ENCODE peak calls at places on chromosomes 5 and 9, in seven cellular contexts. Q, B, U, F, P, E and J are unnamed samples.

GRCh38 chr5:92991681-92992472 is 589.1 kb downstream of the NR2F1-AS1 start:
- DNase-seq in P (no peak), Q (no peak), E (no peak), U (no peak), F (no peak), B (peak), J (peak)

GRCh38 chr5:177494356-177495195 is 2.8 kb downstream of the PDLIM7 start:
- DNase-seq in B (peak), E (no peak), F (peak), Q (peak), P (peak), U (peak), J (peak)

GRCh38 chr5:163448491-163448890 is 11.1 kb downstream of the CCNG1 start:
- DNase-seq in B (no peak), E (no peak), P (no peak), F (no peak), Q (no peak), U (no peak), J (no peak)

GRCh38 chr5:55711531-55712022 is 547 bp downstream of the SLC38A9 start:
- DNase-seq in U (no peak), E (no peak), B (no peak), Q (no peak), P (peak), F (no peak), J (no peak)

GRCh38 chr9:75230469-75230868 is 142.2 kb downstream of the OSTF1 start:
- DNase-seq in E (no peak), F (no peak), Q (no peak), B (no peak), U (no peak), P (no peak), J (no peak)

GRCh38 chr9:107989544-107989943 is 500.0 kb upstream of the KLF4 start:
- DNase-seq in U (no peak), E (no peak), B (no peak), P (no peak), Q (no peak), F (peak), J (peak)

GRCh38 chr5:154860123-154860522 is 1.7 kb downstream of the CNOT8 start:
- DNase-seq in E (no peak), B (peak), F (peak), Q (no peak), P (no peak), U (no peak), J (peak)

GRCh38 chr9:37870081-37870798 is 33.7 kb downstream of the SLC25A51 start:
- DNase-seq in F (no peak), B (no peak), P (no peak), E (no peak), Q (no peak), U (no peak), J (no peak)

GRCh38 chr5:126043684-126044083 is 379.5 kb upstream of the GRAMD2B start:
- DNase-seq in P (no peak), B (no peak), F (no peak), Q (no peak), E (no peak), U (no peak), J (no peak)

GRCh38 chr9:120284796-120285195 is 295.2 kb downstream of the CDK5RAP2 start:
- DNase-seq in U (no peak), P (no peak), E (no peak), B (no peak), F (no peak), Q (no peak), J (no peak)

GRCh38 chr9:75866273-75866871 is 24.1 kb upstream of the PCSK5 start:
- DNase-seq in F (no peak), P (no peak), Q (peak), B (peak), U (peak), E (peak), J (peak)

GRCh38 chr5:173941758-173942401 is 47.1 kb upstream of the C5orf47 start:
- DNase-seq in Q (no peak), B (peak), E (no peak), P (no peak), U (no peak), F (no peak), J (no peak)

GRCh38 chr5:154511984-154512383 is 34.0 kb upstream of the HAND1 start:
- DNase-seq in Q (no peak), E (no peak), B (no peak), U (no peak), F (no peak), P (no peak), J (no peak)

GRCh38 chr5:96703384-96703910 is 41.3 kb downstream of the CAST start:
- DNase-seq in U (no peak), F (no peak), Q (no peak), B (no peak), E (peak), P (no peak), J (peak)

GRCh38 chr5:17024686-17025180 is 88.6 kb upstream of the MYO10 start:
- DNase-seq in Q (no peak), B (peak), F (no peak), U (peak), E (peak), P (peak), J (peak)

GRCh38 chr5:6759401-6759800 is 46.2 kb downstream of the TENT4A start:
- DNase-seq in U (peak), E (no peak), F (peak), Q (no peak), P (peak), B (peak), J (peak)

GRCh38 chr9:24657387-24657786 is 111.7 kb upstream of the IZUMO3 start:
- DNase-seq in E (no peak), B (no peak), Q (no peak), P (no peak), F (no peak), U (no peak), J (no peak)

GRCh38 chr9:98552306-98552705 is 156.4 kb downstream of the GABBR2 start:
- DNase-seq in F (no peak), P (no peak), U (no peak), E (no peak), B (peak), Q (no peak), J (no peak)

GRCh38 chr5:132272341-132273210 is 15.1 kb downstream of the PDLIM4 start:
- DNase-seq in F (peak), B (peak), U (peak), P (peak), E (peak), Q (no peak), J (peak)

GRCh38 chr9:120713257-120714087 is 798 bp downstream of the MEGF9 start:
- DNase-seq in F (peak), U (no peak), B (peak), Q (no peak), P (peak), E (peak), J (no peak)

GRCh38 chr5:6176294-6176693 is 202.1 kb downstream of the MED10 start:
- DNase-seq in F (no peak), U (no peak), B (no peak), E (peak), P (no peak), Q (no peak), J (no peak)

GRCh38 chr9:31334837-31335528 is 1049.5 kb upstream of the ACO1 start:
- DNase-seq in U (no peak), Q (no peak), B (no peak), P (no peak), F (no peak), E (no peak), J (no peak)

GRCh38 chr9:37341704-37342103 is 80.8 kb upstream of the GRHPR start:
- DNase-seq in F (no peak), U (no peak), B (no peak), P (no peak), E (no peak), Q (no peak), J (no peak)

GRCh38 chr5:73997936-73998335 is 371.9 kb downstream of the ARHGEF28 start:
- DNase-seq in Q (no peak), U (no peak), F (no peak), P (no peak), B (no peak), E (no peak), J (peak)

GRCh38 chr9:114501786-114502682 is 3.2 kb downstream of the WHRN start:
- DNase-seq in U (peak), Q (no peak), B (peak), F (no peak), E (peak), P (peak), J (peak)

GRCh38 chr5:142925795-142926194 is 155.6 kb downstream of the ARHGAP26 start:
- DNase-seq in B (peak), F (no peak), Q (no peak), P (no peak), U (no peak), E (no peak), J (peak)

GRCh38 chr5:180799194-180799593 is 3.4 kb downstream of the MGAT1 start:
- DNase-seq in F (no peak), U (peak), E (no peak), P (no peak), Q (no peak), B (peak), J (no peak)

GRCh38 chr5:3364941-3365340 is 230.7 kb upstream of the IRX1 start:
- DNase-seq in B (no peak), Q (no peak), E (no peak), P (no peak), U (no peak), F (no peak), J (no peak)

DNA sequence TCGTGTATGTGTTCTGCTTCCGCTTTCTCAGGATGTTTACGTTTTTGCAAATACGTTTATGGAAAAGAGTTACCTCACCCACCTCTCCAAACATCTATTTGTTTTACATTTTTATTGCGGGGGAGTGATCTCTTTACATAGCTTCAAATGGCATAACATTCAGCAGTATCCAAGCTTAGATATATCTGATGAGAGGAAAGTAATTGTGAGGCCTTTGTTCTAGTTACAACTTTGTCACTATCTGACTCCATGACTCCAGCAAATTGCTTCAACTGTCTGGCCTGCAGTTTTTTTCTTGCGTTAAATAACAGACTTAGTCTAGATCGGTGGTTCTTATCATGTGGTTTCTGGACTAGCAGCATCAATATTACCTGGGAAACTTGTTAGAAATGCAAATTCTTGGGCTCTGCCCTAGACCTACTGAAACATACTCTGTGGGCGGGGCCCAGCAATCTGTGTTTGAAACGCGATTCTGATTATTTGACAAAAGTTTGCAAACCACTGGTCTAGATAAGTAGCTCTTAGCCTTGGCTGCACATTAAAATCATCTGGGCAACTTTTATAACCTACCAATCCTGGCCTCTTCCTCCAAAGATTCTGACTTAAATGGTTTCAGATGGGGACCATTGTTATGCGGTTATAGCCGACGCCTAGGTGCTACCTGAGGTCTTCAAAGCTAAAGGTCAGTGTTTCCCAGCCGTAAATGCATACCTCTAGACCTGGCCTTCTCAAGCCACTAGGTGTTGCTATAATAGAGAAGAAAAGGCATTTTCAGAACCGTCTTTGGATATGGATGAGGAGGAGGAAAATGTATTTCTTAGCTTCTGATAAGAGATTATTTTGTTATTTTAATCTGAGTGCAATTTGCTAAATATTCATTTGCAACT is 73.9 kb downstream of the C9orf85 start:
- DNase-seq in B (peak), P (no peak), U (peak), E (no peak), Q (no peak), F (no peak), J (no peak)
- TF ChIP-seq CTCF in B (peak), P (no peak), U (no peak), E (no peak), Q (no peak), F (no peak), J (no peak)

DNA sequence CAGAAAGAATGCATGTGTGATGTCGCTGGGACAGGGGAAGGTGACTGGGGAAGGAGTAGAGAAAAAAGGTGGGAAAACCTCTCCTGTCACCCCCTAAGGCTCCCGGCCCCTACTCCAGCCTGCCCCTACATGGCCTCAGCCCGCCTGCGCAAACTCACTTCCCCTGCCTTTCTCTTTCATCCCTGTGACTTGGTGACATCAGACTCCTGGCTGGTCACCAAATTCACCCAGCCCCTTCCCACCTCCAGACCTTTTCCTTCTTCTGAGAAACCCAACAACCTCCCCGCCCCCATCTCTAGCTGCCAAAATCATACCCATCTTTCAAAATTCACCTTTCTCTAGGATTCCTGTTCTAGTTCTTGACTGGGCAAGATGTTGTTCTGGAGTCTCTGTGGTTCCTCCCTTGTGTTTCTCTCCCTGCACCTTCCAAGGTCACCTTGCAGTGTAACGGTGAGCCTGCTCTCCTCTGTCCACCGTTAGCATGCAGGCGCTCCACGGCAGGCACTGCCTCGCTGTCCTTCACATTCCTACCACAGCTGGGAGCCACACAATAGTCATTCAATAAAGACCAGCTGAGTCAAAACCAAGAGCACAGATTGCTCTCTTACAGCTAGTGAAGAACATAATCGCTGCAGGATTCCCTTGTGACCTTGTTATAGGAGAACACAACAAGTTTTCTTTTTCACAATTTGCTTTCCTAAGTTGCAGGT is 134.5 kb downstream of the FANCC start:
- DNase-seq in P (no peak), Q (no peak), E (no peak), F (no peak), B (no peak), U (peak), J (no peak)
- TF ChIP-seq CTCF in P (no peak), Q (no peak), E (no peak), F (no peak), B (no peak), U (peak), J (no peak)

GRCh38 chr5:30413540-30413939 is 779.9 kb upstream of the CDH6 start:
- DNase-seq in E (no peak), U (no peak), F (no peak), B (peak), Q (no peak), P (no peak), J (no peak)
- TF ChIP-seq CTCF in E (no peak), U (no peak), F (no peak), B (peak), Q (no peak), P (no peak), J (no peak)

GRCh38 chr9:78296208-78296892 is 575 bp upstream of the PSAT1 start:
- DNase-seq in F (peak), B (peak), E (no peak), U (peak), Q (no peak), P (peak), J (peak)

GRCh38 chr9:78298046-78298511 is 1.2 kb downstream of the PSAT1 start:
- DNase-seq in E (no peak), P (peak), F (no peak), U (peak), Q (no peak), B (peak), J (peak)

GRCh38 chr9:78297672-78297961 is 692 bp downstream of the PSAT1 start:
- DNase-seq in E (no peak), B (no peak), Q (no peak), P (no peak), F (no peak), U (no peak), J (peak)

GRCh38 chr9:78295731-78296130 is 1.2 kb upstream of the PSAT1 start:
- DNase-seq in F (no peak), B (no peak), P (no peak), E (no peak), Q (no peak), U (no peak), J (peak)

GRCh38 chr9:78296893-78297671 is at the start of gene PSAT1:
- DNase-seq in U (peak), F (peak), Q (peak), B (peak), P (peak), E (peak), J (peak)
- TF ChIP-seq CTCF in U (no peak), F (no peak), Q (no peak), B (no peak), P (no peak), E (no peak), J (no peak)

GRCh38 chr5:151755383-151755782 is 3.0 kb downstream of the ATOX1 start:
- DNase-seq in F (no peak), B (no peak), E (peak), Q (no peak), P (no peak), U (no peak), J (no peak)

GRCh38 chr5:151758141-151758429 is 346 bp downstream of the ATOX1 start:
- DNase-seq in Q (no peak), E (no peak), U (no peak), B (no peak), F (no peak), P (peak), J (no peak)

GRCh38 chr5:151757233-151758140 is 944 bp downstream of the ATOX1 start:
- DNase-seq in F (no peak), B (peak), E (peak), Q (no peak), U (no peak), P (no peak), J (no peak)

GRCh38 chr5:151758430-151759241 is at the start of gene ATOX1:
- DNase-seq in B (peak), E (peak), U (peak), F (peak), Q (peak), P (peak), J (peak)
- TF ChIP-seq CTCF in B (peak), E (no peak), U (no peak), F (peak), Q (no peak), P (no peak), J (no peak)